ENCODE peak calls at places on chromosomes 2 and 18, in six cellular contexts. R, S, P, Z, D and F are unnamed samples.

GRCh38 chr2:37570773-37571570 is 100.5 kb downstream of the CDC42EP3 start:
- DNase-seq in R (no peak), S (no peak), P (no peak), Z (no peak), D (no peak), F (peak; percentile 98)

GRCh38 chr2:179909845-179910734 is 48.7 kb upstream of the ZNF385B start:
- DNase-seq in R (no peak), S (no peak), P (no peak), Z (no peak), D (no peak), F (no peak)

GRCh38 chr2:229612395-229612971 is 101.9 kb downstream of the DNER start:
- DNase-seq in R (no peak), S (no peak), P (no peak), Z (no peak), D (no peak), F (no peak)

GRCh38 chr2:128779301-128780095 is 460.8 kb upstream of the HS6ST1 start:
- DNase-seq in R (no peak), S (no peak), P (no peak), Z (peak; percentile 36), D (no peak), F (no peak)

GRCh38 chr2:154189963-154190362 is 318.2 kb downstream of the GALNT13 start:
- DNase-seq in R (no peak), S (no peak), P (no peak), Z (no peak), D (no peak), F (no peak)

GRCh38 chr2:40355451-40355850 is 96.4 kb downstream of the SLC8A1 start:
- DNase-seq in R (no peak), S (no peak), P (no peak), Z (no peak), D (no peak), F (no peak)

GRCh38 chr2:121596221-121597080 is 52.8 kb downstream of the CLASP1 start:
- DNase-seq in R (no peak), S (peak; percentile 33), P (peak; percentile 77), Z (no peak), D (peak; percentile 67), F (peak; percentile 60)

GRCh38 chr2:46942143-46942526 is 26.5 kb upstream of the MCFD2 start:
- DNase-seq in R (no peak), S (no peak), P (peak; percentile 27), Z (no peak), D (no peak), F (no peak)

GRCh38 chr2:78967294-78967693 is 58.2 kb upstream of the REG3G start:
- DNase-seq in R (no peak), S (no peak), P (no peak), Z (no peak), D (peak; percentile 82), F (no peak)

GRCh38 chr2:46564811-46565241 is 85.5 kb downstream of the TMEM247 start:
- DNase-seq in R (no peak), S (no peak), P (peak; percentile 69), Z (no peak), D (no peak), F (no peak)

GRCh38 chr2:18356676-18357075 is 203.8 kb downstream of the RDH14 start:
- DNase-seq in R (no peak), S (no peak), P (no peak), Z (no peak), D (no peak), F (no peak)

GRCh38 chr2:45436456-45436855 is 174.6 kb downstream of the SRBD1 start:
- DNase-seq in R (no peak), S (no peak), P (no peak), Z (no peak), D (no peak), F (no peak)

GRCh38 chr2:44836174-44836573 is 105.3 kb upstream of the SIX3 start:
- DNase-seq in R (no peak), S (no peak), P (no peak), Z (no peak), D (no peak), F (peak; percentile 81)

GRCh38 chr2:147603434-147604225 is 241.2 kb upstream of the ACVR2A start:
- DNase-seq in R (no peak), S (no peak), P (no peak), Z (no peak), D (no peak), F (no peak)
- TF ChIP-seq ATF3 in R (no peak), S (no peak), P (no peak), Z (no peak), D (no peak), F (no peak)

GRCh38 chr2:170323743-170324142 is 145.8 kb downstream of the MYO3B start:
- DNase-seq in R (no peak), S (no peak), P (no peak), Z (no peak), D (no peak), F (no peak)
- TF ChIP-seq ATF3 in R (no peak), S (no peak), P (no peak), Z (no peak), D (no peak), F (no peak)

DNA sequence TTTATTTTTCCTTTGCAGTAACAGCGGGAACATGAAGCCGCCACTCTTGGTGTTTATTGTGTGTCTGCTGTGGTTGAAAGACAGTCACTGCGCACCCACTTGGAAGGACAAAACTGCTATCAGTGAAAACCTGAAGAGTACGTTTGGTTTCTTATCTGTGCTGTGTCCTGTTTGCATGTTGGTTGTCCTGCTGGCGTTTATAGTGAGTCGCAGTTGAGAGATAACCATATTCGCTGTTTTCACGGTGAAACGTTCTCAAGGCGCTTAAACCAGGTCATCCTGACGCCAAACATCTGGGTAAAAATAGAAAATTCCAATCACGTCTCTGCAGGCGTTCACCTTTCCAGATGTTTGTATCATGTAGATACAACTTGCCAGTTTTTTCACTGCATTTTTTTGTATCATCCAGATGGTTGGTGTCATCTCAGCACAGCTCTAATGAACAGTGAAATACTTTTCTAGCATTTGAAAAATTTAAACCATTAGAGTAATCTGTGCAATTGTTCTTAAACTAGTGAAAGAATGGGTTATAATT is 21.2 kb downstream of the CLUL1 start:
- DNase-seq in R (no peak), S (no peak), P (peak; percentile 86), Z (no peak), D (no peak), F (no peak)
- TF ChIP-seq ATF3 in R (no peak), S (no peak), P (peak; percentile 70), Z (no peak), D (no peak), F (no peak)

DNA sequence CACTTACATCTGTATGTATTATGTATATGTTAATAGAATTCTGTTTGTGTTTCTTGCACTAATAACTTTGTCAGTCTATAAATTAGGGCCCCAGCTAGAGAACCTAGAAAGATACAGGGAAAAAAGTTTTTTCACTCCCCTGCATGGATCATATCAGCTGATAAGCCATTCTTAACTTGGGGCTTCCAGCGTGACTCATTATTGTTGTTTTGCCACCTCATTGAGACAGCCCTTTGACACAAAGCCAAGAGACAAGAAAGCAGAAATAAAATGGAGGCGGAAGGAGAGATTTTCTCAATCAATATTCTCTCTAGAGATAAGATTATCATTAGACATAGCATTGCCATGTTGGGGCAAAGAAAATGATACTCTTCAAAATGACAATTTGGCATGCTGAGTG is 93.4 kb downstream of the AKAIN1 start:
- DNase-seq in R (no peak), S (no peak), P (no peak), Z (no peak), D (no peak), F (no peak)
- TF ChIP-seq ATF3 in R (no peak), S (no peak), P (no peak), Z (no peak), D (no peak), F (no peak)

DNA sequence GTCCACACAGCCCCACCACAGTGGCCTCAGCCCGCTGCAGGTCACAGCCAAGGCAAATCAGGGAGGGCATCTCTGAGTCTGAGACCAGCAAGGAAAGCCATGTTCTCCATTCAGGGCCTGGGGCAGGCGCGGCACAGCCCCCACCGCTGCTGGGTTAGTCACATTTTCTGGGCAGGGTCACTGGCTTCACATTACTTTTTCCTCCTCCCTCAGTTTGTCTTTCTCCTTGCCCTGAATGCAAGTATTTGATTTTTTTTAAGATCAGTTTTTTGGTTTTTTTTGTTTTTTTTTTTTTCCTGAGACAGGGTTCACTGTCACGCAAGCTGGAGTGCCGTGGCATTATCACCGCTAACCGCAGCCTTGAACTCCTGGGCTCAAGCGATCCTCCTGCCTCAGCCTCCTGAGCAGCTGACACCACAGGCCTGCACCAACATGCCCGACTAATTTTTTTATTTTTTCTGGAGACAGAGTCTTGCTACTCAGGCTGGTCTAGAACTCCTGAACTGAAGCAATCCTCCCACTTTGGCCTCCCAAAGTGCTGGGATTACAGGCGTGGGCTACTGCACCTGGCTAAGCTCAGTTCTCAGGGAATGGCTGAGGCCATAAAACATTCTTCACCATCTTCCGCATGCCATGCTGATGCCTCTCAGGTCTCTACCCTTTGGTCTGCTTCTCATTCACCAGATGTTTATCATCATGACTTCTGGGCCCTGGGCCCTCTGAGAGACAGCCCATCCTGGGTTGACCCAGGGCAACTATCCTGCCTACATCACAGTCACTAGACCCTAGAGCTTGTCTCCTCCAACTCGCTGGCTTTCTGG is 628 bp upstream of the CAPG start:
- DNase-seq in R (no peak), S (no peak), P (no peak), Z (no peak), D (peak; percentile 28), F (no peak)
- TF ChIP-seq ATF3 in R (no peak), S (no peak), P (no peak), Z (no peak), D (no peak), F (no peak)

GRCh38 chr2:21317131-21317530 is 193.4 kb downstream of the TDRD15 start:
- DNase-seq in R (peak; percentile 61), S (peak; percentile 13), P (peak; percentile 68), Z (peak; percentile 69), D (peak; percentile 60), F (no peak)
- TF ChIP-seq ATF3 in R (no peak), S (no peak), P (no peak), Z (no peak), D (no peak), F (no peak)

GRCh38 chr2:72994991-72995380 is 76.5 kb downstream of the SFXN5 start:
- DNase-seq in R (no peak), S (no peak), P (no peak), Z (peak; percentile 39), D (no peak), F (no peak)
- TF ChIP-seq ATF3 in R (no peak), S (no peak), P (no peak), Z (no peak), D (no peak), F (no peak)

GRCh38 chr2:161423351-161424178 is 7.5 kb downstream of the TBR1 start:
- DNase-seq in R (peak; percentile 53), S (no peak), P (no peak), Z (peak; percentile 80), D (no peak), F (no peak)

GRCh38 chr2:161424179-161424763 is 8.2 kb downstream of the TBR1 start:
- DNase-seq in R (no peak), S (no peak), P (no peak), Z (no peak), D (no peak), F (no peak)

GRCh38 chr2:161420406-161421025 is 4.4 kb downstream of the TBR1 start:
- DNase-seq in R (no peak), S (no peak), P (no peak), Z (no peak), D (no peak), F (no peak)

GRCh38 chr2:161424992-161425391 is 8.9 kb downstream of the TBR1 start:
- DNase-seq in R (no peak), S (no peak), P (no peak), Z (no peak), D (no peak), F (no peak)

GRCh38 chr2:161422812-161423211 is 6.7 kb downstream of the TBR1 start:
- DNase-seq in R (no peak), S (no peak), P (no peak), Z (no peak), D (no peak), F (no peak)
- TF ChIP-seq ATF3 in R (no peak), S (no peak), P (no peak), Z (no peak), D (no peak), F (no peak)

GRCh38 chr2:64910972-64911433 is 78.2 kb upstream of the SLC1A4 start:
- DNase-seq in R (no peak), S (no peak), P (peak; percentile 21), Z (no peak), D (no peak), F (no peak)
- TF ChIP-seq ATF3 in R (no peak), S (no peak), P (no peak), Z (no peak), D (no peak), F (no peak)